ENCODE peak calls at places on chromosomes 7 and 10, in nine cellular contexts. T is cardiac fibroblast; J is K562; Z is CD8-positive, alpha-beta T cell; M is psoas muscle; B is mammary epithelial cell; I is fibroblast of pulmonary artery; P is stomach; N is ovary. H is an unnamed sample.
A peak's percentile ranks its signal among the peaks of the same experiment; 100 is the strongest.

GRCh38 chr10:55446603-55447002 is 645.6 kb upstream of the PCDH15 start:
- DNase-seq in B (no peak), P (no peak), M (no peak), Z (no peak), T (no peak), I (no peak), J (no peak), N (no peak), H (no peak)

GRCh38 chr10:84543077-84543476 is 214.7 kb downstream of the CCSER2 start:
- DNase-seq in I (no peak), J (no peak), N (no peak), T (no peak), P (no peak), M (no peak), B (no peak), Z (no peak), H (no peak)

GRCh38 chr7:83581667-83582435 is 67.1 kb downstream of the SEMA3E start:
- DNase-seq in T (no peak), J (no peak), I (no peak), N (no peak), Z (no peak), P (no peak), B (no peak), M (no peak), H (no peak)

GRCh38 chr10:71074176-71074755 is 138.1 kb upstream of the UNC5B start:
- DNase-seq in B (peak; percentile 94), M (no peak), N (peak; percentile 3), P (no peak), J (peak; percentile 66), Z (no peak), I (no peak), T (no peak), H (no peak)

GRCh38 chr10:8365935-8366911 is 311.7 kb downstream of the GATA3 start:
- DNase-seq in T (peak; percentile 89), B (peak; percentile 99), J (no peak), P (peak; percentile 52), M (no peak), Z (peak; percentile 23), I (peak; percentile 97), N (no peak), H (no peak)

GRCh38 chr10:43062402-43063160 is 14.3 kb upstream of the RET start:
- DNase-seq in B (no peak), I (no peak), Z (no peak), M (peak; percentile 28), P (no peak), T (no peak), J (no peak), N (no peak), H (no peak)

GRCh38 chr10:131180086-131180485 is 131.4 kb downstream of the TCERG1L start:
- DNase-seq in J (no peak), Z (no peak), B (no peak), M (no peak), I (no peak), T (no peak), P (no peak), N (no peak), H (no peak)

GRCh38 chr7:94298943-94299342 is 95.8 kb upstream of the COL1A2 start:
- DNase-seq in N (no peak), B (no peak), I (peak; percentile 60), T (peak; percentile 58), M (no peak), P (no peak), J (no peak), Z (no peak), H (no peak)

GRCh38 chr7:44881610-44882009 is 3.7 kb downstream of the PURB start:
- DNase-seq in T (peak; percentile 72), M (no peak), I (peak; percentile 77), N (no peak), B (peak; percentile 43), J (no peak), Z (no peak), P (no peak), H (no peak)

GRCh38 chr7:30459591-30460245 is 18.9 kb downstream of the NOD1 start:
- DNase-seq in I (peak; percentile 98), J (no peak), Z (no peak), B (no peak), P (no peak), M (no peak), T (peak; percentile 97), N (peak; percentile 77), H (no peak)

GRCh38 chr7:90298145-90299038 is 22.7 kb downstream of the FAM237B start:
- DNase-seq in P (no peak), I (peak; percentile 86), N (no peak), M (no peak), B (peak; percentile 61), J (no peak), T (peak; percentile 87), Z (no peak), H (no peak)

GRCh38 chr7:77331938-77332695 is 84.0 kb downstream of the GSAP start:
- DNase-seq in N (peak; percentile 60), Z (peak; percentile 32), M (peak; percentile 66), I (peak; percentile 95), P (peak; percentile 58), J (peak; percentile 76), B (peak; percentile 80), T (peak; percentile 93), H (peak; percentile 62)

GRCh38 chr7:30445770-30446169 is 32.8 kb downstream of the NOD1 start:
- DNase-seq in I (peak; percentile 72), B (no peak), M (peak; percentile 78), P (peak; percentile 65), J (peak; percentile 71), Z (peak; percentile 73), N (peak; percentile 73), T (peak; percentile 85), H (no peak)

GRCh38 chr7:23469961-23470250 is 385 bp downstream of the IGF2BP3 start:
- DNase-seq in N (no peak), T (no peak), M (no peak), Z (no peak), I (no peak), B (no peak), J (no peak), P (no peak), H (no peak)

GRCh38 chr7:45684910-45685618 is 110.9 kb downstream of the ADCY1 start:
- DNase-seq in P (no peak), Z (no peak), T (no peak), M (peak; percentile 37), B (no peak), N (no peak), J (no peak), I (peak; percentile 25), H (no peak)

GRCh38 chr7:144821069-144821468 is 14.8 kb downstream of the TPK1 start:
- DNase-seq in T (no peak), P (no peak), M (no peak), B (no peak), Z (no peak), J (no peak), N (no peak), I (no peak), H (no peak)

GRCh38 chr10:98423691-98424120 is 8.7 kb upstream of the PYROXD2 start:
- DNase-seq in P (peak; percentile 23), M (no peak), I (no peak), B (no peak), J (no peak), Z (no peak), T (no peak), N (no peak), H (peak; percentile 57)
- TF ChIP-seq CTCF in P (no peak), M (no peak), I (no peak), B (no peak), J (peak; percentile 32), Z (no peak), T (no peak), N (no peak), H (no peak)

GRCh38 chr7:103651978-103652377 is 206.0 kb upstream of the SLC26A5 start:
- DNase-seq in J (no peak), B (no peak), P (no peak), M (no peak), T (no peak), Z (no peak), I (no peak), N (no peak), H (no peak)
- TF ChIP-seq CTCF in J (no peak), B (no peak), P (no peak), M (no peak), T (no peak), Z (no peak), I (no peak), N (no peak), H (no peak)

GRCh38 chr10:12572281-12572680 is 222.9 kb downstream of the CAMK1D start:
- DNase-seq in T (no peak), N (no peak), J (no peak), Z (no peak), P (no peak), I (no peak), M (no peak), B (no peak), H (no peak)

GRCh38 chr10:12579954-12580858 is 230.9 kb downstream of the CAMK1D start:
- DNase-seq in Z (no peak), T (no peak), B (no peak), J (no peak), M (no peak), P (no peak), N (no peak), I (no peak), H (no peak)

GRCh38 chr10:12577610-12578009 is 228.3 kb downstream of the CAMK1D start:
- DNase-seq in J (no peak), B (no peak), M (no peak), Z (no peak), N (no peak), T (no peak), P (no peak), I (no peak), H (no peak)
- TF ChIP-seq CTCF in J (no peak), B (no peak), M (no peak), Z (no peak), N (no peak), T (no peak), P (no peak), I (no peak), H (no peak)

DNA sequence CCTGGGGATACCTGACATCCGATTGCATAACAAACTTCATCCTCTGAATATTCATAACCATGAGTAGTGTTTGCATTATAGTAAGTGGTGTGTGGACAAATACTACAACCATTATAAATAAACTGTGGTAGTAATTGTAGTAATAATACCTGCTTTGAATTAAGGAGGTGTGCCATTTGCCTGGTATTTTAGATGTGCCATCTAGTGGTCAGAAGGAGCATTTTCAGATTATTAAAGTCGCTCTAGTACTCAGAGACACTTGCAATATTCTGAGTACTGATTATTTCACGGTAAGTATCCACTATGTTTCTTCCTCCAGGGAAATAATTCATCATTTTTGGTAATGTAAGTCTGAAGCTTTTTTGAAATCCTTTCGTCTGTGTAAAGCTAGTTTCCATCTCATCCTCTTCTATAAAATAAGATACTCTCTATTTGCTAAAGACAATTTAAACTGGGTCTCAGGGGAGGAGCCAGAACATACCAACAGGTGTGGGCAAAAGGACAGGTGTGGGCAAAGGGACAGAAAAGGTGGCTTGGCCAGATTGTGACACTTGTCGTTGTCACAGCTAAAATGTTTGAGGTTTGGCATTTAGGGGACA is 115.3 kb upstream of the WDR11 start:
- DNase-seq in T (peak; percentile 45), B (peak; percentile 7), M (no peak), P (no peak), N (no peak), I (peak; percentile 44), J (peak; percentile 5), Z (no peak), H (no peak)
- TF ChIP-seq CTCF in T (peak; percentile 67), B (peak; percentile 76), M (peak; percentile 36), P (peak; percentile 61), N (no peak), I (peak; percentile 72), J (peak; percentile 47), Z (peak; percentile 67), H (peak; percentile 87)

GRCh38 chr7:128247640-128248194 is 6.6 kb downstream of the LEP start:
- DNase-seq in B (peak; percentile 44), I (peak; percentile 29), M (no peak), N (no peak), Z (no peak), T (peak; percentile 26), P (no peak), J (no peak), H (no peak)
- TF ChIP-seq CTCF in B (no peak), I (no peak), M (no peak), N (no peak), Z (no peak), T (no peak), P (no peak), J (peak; percentile 17), H (no peak)

H was measured in endothelial cell.